ENCODE peak calls at places on chromosomes 12 and 14, in seven cellular contexts. One of them, this sample, is unnamed.

GRCh38 chr12:87807127-87807526 is 222.1 kb downstream of the C12orf50 start:
- DNase-seq in Panc1: no peak
- DNase-seq in neuronal stem cell: no peak
- DNase-seq in mesenchymal stem cell: peak
- DNase-seq in stomach: no peak
- DNase-seq in IMR-90: peak
- DNase-seq in cardiac muscle cell: no peak
- DNase-seq in this sample: no peak

GRCh38 chr12:65501935-65502334 is 223.5 kb downstream of the MSRB3 start:
- DNase-seq in Panc1: no peak
- DNase-seq in neuronal stem cell: no peak
- DNase-seq in mesenchymal stem cell: no peak
- DNase-seq in stomach: no peak
- DNase-seq in IMR-90: no peak
- DNase-seq in cardiac muscle cell: no peak
- DNase-seq in this sample: no peak

GRCh38 chr12:50569876-50570275 is 65.1 kb downstream of the DIP2B start:
- DNase-seq in Panc1: no peak
- DNase-seq in neuronal stem cell: no peak
- DNase-seq in mesenchymal stem cell: peak
- DNase-seq in stomach: no peak
- DNase-seq in IMR-90: peak
- DNase-seq in cardiac muscle cell: no peak
- DNase-seq in this sample: no peak

GRCh38 chr12:10190558-10191388 is 11.9 kb downstream of the TMEM52B start:
- DNase-seq in Panc1: peak
- DNase-seq in neuronal stem cell: no peak
- DNase-seq in mesenchymal stem cell: peak
- DNase-seq in stomach: peak
- DNase-seq in IMR-90: peak
- DNase-seq in cardiac muscle cell: peak
- DNase-seq in this sample: peak

GRCh38 chr12:109927622-109928021 is 27.5 kb downstream of the TCHP start:
- DNase-seq in Panc1: peak
- DNase-seq in neuronal stem cell: no peak
- DNase-seq in mesenchymal stem cell: peak
- DNase-seq in stomach: peak
- DNase-seq in IMR-90: peak
- DNase-seq in cardiac muscle cell: no peak
- DNase-seq in this sample: peak

GRCh38 chr12:46384451-46385301 is 12.1 kb upstream of the SLC38A2 start:
- DNase-seq in Panc1: no peak
- DNase-seq in neuronal stem cell: no peak
- DNase-seq in mesenchymal stem cell: peak
- DNase-seq in stomach: no peak
- DNase-seq in IMR-90: no peak
- DNase-seq in cardiac muscle cell: no peak
- DNase-seq in this sample: no peak

GRCh38 chr14:64795211-64795610 is 84.5 kb downstream of the SPTB start:
- DNase-seq in Panc1: no peak
- DNase-seq in neuronal stem cell: no peak
- DNase-seq in mesenchymal stem cell: no peak
- DNase-seq in stomach: no peak
- DNase-seq in IMR-90: no peak
- DNase-seq in cardiac muscle cell: no peak
- DNase-seq in this sample: no peak

GRCh38 chr12:67370979-67371378 is 101.8 kb downstream of the CAND1 start:
- DNase-seq in Panc1: no peak
- DNase-seq in neuronal stem cell: no peak
- DNase-seq in mesenchymal stem cell: no peak
- DNase-seq in stomach: no peak
- DNase-seq in IMR-90: no peak
- DNase-seq in cardiac muscle cell: no peak
- DNase-seq in this sample: no peak

GRCh38 chr14:93219103-93219726 is 12.2 kb downstream of the UBR7 start:
- DNase-seq in Panc1: no peak
- DNase-seq in neuronal stem cell: peak
- DNase-seq in mesenchymal stem cell: peak
- DNase-seq in stomach: peak
- DNase-seq in IMR-90: peak
- DNase-seq in cardiac muscle cell: peak
- DNase-seq in this sample: peak

DNA sequence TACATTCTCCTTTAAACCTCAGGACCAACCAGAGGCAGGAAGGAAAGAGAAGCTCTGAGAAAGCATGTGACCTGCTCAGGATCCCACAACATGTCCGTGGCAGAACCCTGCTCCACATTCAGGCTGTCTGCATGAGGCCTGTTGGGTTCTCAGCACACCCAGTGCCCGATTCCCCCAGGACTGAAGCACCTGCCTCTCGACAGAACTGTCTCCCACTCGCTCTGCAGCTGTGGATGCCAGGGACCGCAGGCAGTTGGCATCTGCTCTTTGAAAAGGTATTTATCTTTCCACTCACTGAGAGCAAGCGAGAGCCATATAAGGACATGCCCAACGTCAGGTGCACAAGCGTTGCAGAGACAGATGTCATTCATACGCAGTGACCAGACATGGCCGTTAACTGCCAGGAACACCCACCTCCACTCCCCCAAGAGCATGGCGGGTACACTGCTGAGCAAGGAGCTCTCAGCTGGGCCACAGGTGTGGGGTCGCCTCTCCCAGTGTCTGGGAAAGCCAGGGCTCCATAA is 18.9 kb downstream of the PITPNM2 start:
- DNase-seq in Panc1: no peak
- DNase-seq in neuronal stem cell: no peak
- DNase-seq in mesenchymal stem cell: no peak
- DNase-seq in stomach: peak
- DNase-seq in IMR-90: no peak
- DNase-seq in cardiac muscle cell: no peak
- DNase-seq in this sample: no peak
- H3K27ac ChIP-seq in Panc1: peak
- H3K27ac ChIP-seq in neuronal stem cell: no peak
- H3K27ac ChIP-seq in mesenchymal stem cell: no peak
- H3K27ac ChIP-seq in stomach: peak
- H3K27ac ChIP-seq in IMR-90: no peak
- H3K27ac ChIP-seq in cardiac muscle cell: no peak
- H3K27ac ChIP-seq in this sample: no peak

GRCh38 chr12:104670439-104671406 is 214.0 kb downstream of the CHST11 start:
- DNase-seq in Panc1: no peak
- DNase-seq in neuronal stem cell: no peak
- DNase-seq in mesenchymal stem cell: peak
- DNase-seq in stomach: no peak
- DNase-seq in IMR-90: no peak
- DNase-seq in cardiac muscle cell: no peak
- DNase-seq in this sample: no peak
- H3K27ac ChIP-seq in Panc1: peak
- H3K27ac ChIP-seq in neuronal stem cell: no peak
- H3K27ac ChIP-seq in mesenchymal stem cell: no peak
- H3K27ac ChIP-seq in stomach: peak
- H3K27ac ChIP-seq in IMR-90: no peak
- H3K27ac ChIP-seq in cardiac muscle cell: peak
- H3K27ac ChIP-seq in this sample: no peak

GRCh38 chr12:31278445-31279242 is 47.3 kb downstream of the SINHCAF start:
- DNase-seq in Panc1: no peak
- DNase-seq in neuronal stem cell: peak
- DNase-seq in mesenchymal stem cell: no peak
- DNase-seq in stomach: no peak
- DNase-seq in IMR-90: no peak
- DNase-seq in cardiac muscle cell: no peak
- DNase-seq in this sample: no peak
- H3K27ac ChIP-seq in Panc1: no peak
- H3K27ac ChIP-seq in neuronal stem cell: no peak
- H3K27ac ChIP-seq in mesenchymal stem cell: no peak
- H3K27ac ChIP-seq in stomach: no peak
- H3K27ac ChIP-seq in IMR-90: no peak
- H3K27ac ChIP-seq in cardiac muscle cell: peak
- H3K27ac ChIP-seq in this sample: no peak

GRCh38 chr12:91690521-91690920 is 455.1 kb downstream of the BTG1 start:
- DNase-seq in Panc1: no peak
- DNase-seq in neuronal stem cell: no peak
- DNase-seq in mesenchymal stem cell: no peak
- DNase-seq in stomach: no peak
- DNase-seq in IMR-90: no peak
- DNase-seq in cardiac muscle cell: no peak
- DNase-seq in this sample: no peak

GRCh38 chr12:91687052-91688017 is 458.3 kb downstream of the BTG1 start:
- DNase-seq in Panc1: no peak
- DNase-seq in neuronal stem cell: no peak
- DNase-seq in mesenchymal stem cell: no peak
- DNase-seq in stomach: no peak
- DNase-seq in IMR-90: no peak
- DNase-seq in cardiac muscle cell: no peak
- DNase-seq in this sample: peak

GRCh38 chr12:91681751-91682150 is 463.9 kb downstream of the BTG1 start:
- DNase-seq in Panc1: no peak
- DNase-seq in neuronal stem cell: no peak
- DNase-seq in mesenchymal stem cell: no peak
- DNase-seq in stomach: no peak
- DNase-seq in IMR-90: no peak
- DNase-seq in cardiac muscle cell: no peak
- DNase-seq in this sample: no peak

GRCh38 chr12:91680864-91681263 is 464.8 kb downstream of the BTG1 start:
- DNase-seq in Panc1: no peak
- DNase-seq in neuronal stem cell: no peak
- DNase-seq in mesenchymal stem cell: no peak
- DNase-seq in stomach: no peak
- DNase-seq in IMR-90: no peak
- DNase-seq in cardiac muscle cell: no peak
- DNase-seq in this sample: no peak

DNA sequence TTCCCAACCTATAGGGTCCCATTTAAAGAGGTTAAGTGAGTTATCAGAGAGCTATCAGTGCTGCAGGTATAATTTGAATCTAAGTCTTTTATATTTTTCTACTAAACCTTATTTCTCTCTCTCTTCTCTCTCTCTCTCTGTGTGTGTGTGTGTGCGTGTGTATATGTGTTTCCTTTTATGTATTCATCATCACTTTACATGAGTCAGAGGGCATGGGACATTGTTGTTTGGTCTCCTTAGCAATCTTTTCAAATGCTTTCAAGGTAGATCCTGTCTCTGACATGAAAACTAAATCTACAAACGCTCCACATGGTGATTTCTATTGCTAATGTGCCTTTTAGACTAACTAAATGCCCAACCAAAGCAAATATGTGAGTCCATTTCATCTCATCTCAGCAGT is 459.7 kb downstream of the BTG1 start:
- DNase-seq in Panc1: no peak
- DNase-seq in neuronal stem cell: no peak
- DNase-seq in mesenchymal stem cell: peak
- DNase-seq in stomach: no peak
- DNase-seq in IMR-90: peak
- DNase-seq in cardiac muscle cell: no peak
- DNase-seq in this sample: peak
- H3K27ac ChIP-seq in Panc1: no peak
- H3K27ac ChIP-seq in neuronal stem cell: no peak
- H3K27ac ChIP-seq in mesenchymal stem cell: no peak
- H3K27ac ChIP-seq in stomach: no peak
- H3K27ac ChIP-seq in IMR-90: no peak
- H3K27ac ChIP-seq in cardiac muscle cell: no peak
- H3K27ac ChIP-seq in this sample: peak

DNA sequence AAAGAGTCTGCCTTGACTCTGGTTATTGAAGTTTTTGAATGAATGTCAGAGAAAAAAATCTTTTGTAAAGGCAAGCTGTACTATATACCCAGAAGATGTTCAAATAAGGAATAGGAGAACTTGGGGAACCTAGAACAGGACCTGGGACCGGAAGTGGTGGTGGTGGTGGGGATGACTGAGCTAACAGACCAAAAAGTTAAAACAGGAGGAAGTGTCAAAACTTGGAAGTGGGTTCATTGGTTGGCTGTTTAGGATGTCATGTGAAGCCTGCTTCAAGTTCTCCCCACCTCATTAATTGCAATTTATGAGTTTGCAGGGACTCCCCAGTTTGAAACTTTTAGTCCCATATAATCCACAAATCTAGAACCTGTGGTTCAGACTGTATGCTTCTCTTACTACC is 26.2 kb downstream of the PLXNC1 start:
- DNase-seq in Panc1: no peak
- DNase-seq in neuronal stem cell: no peak
- DNase-seq in mesenchymal stem cell: no peak
- DNase-seq in stomach: no peak
- DNase-seq in IMR-90: no peak
- DNase-seq in cardiac muscle cell: no peak
- DNase-seq in this sample: no peak
- H3K27ac ChIP-seq in Panc1: no peak
- H3K27ac ChIP-seq in neuronal stem cell: no peak
- H3K27ac ChIP-seq in mesenchymal stem cell: no peak
- H3K27ac ChIP-seq in stomach: no peak
- H3K27ac ChIP-seq in IMR-90: no peak
- H3K27ac ChIP-seq in cardiac muscle cell: no peak
- H3K27ac ChIP-seq in this sample: no peak

GRCh38 chr12:86283607-86284006 is 27.4 kb upstream of the MGAT4C start:
- DNase-seq in Panc1: no peak
- DNase-seq in neuronal stem cell: no peak
- DNase-seq in mesenchymal stem cell: peak
- DNase-seq in stomach: no peak
- DNase-seq in IMR-90: no peak
- DNase-seq in cardiac muscle cell: peak
- DNase-seq in this sample: no peak
- H3K27ac ChIP-seq in Panc1: no peak
- H3K27ac ChIP-seq in neuronal stem cell: no peak
- H3K27ac ChIP-seq in mesenchymal stem cell: no peak
- H3K27ac ChIP-seq in stomach: no peak
- H3K27ac ChIP-seq in IMR-90: no peak
- H3K27ac ChIP-seq in cardiac muscle cell: no peak
- H3K27ac ChIP-seq in this sample: no peak

GRCh38 chr14:105859717-105860614 is 333.6 kb downstream of the TMEM121 start:
- DNase-seq in Panc1: no peak
- DNase-seq in neuronal stem cell: no peak
- DNase-seq in mesenchymal stem cell: no peak
- DNase-seq in stomach: peak
- DNase-seq in IMR-90: no peak
- DNase-seq in cardiac muscle cell: no peak
- DNase-seq in this sample: no peak

GRCh38 chr14:105860615-105861580 is 334.5 kb downstream of the TMEM121 start:
- DNase-seq in Panc1: no peak
- DNase-seq in neuronal stem cell: no peak
- DNase-seq in mesenchymal stem cell: no peak
- DNase-seq in stomach: peak
- DNase-seq in IMR-90: no peak
- DNase-seq in cardiac muscle cell: no peak
- DNase-seq in this sample: no peak

GRCh38 chr14:105862581-105863239 is 336.3 kb downstream of the TMEM121 start:
- DNase-seq in Panc1: no peak
- DNase-seq in neuronal stem cell: no peak
- DNase-seq in mesenchymal stem cell: no peak
- DNase-seq in stomach: peak
- DNase-seq in IMR-90: no peak
- DNase-seq in cardiac muscle cell: no peak
- DNase-seq in this sample: no peak

GRCh38 chr14:105863296-105864108 is 337.1 kb downstream of the TMEM121 start:
- DNase-seq in Panc1: no peak
- DNase-seq in neuronal stem cell: no peak
- DNase-seq in mesenchymal stem cell: no peak
- DNase-seq in stomach: peak
- DNase-seq in IMR-90: no peak
- DNase-seq in cardiac muscle cell: no peak
- DNase-seq in this sample: no peak

GRCh38 chr14:105861985-105862465 is 335.6 kb downstream of the TMEM121 start:
- DNase-seq in Panc1: no peak
- DNase-seq in neuronal stem cell: no peak
- DNase-seq in mesenchymal stem cell: no peak
- DNase-seq in stomach: peak
- DNase-seq in IMR-90: no peak
- DNase-seq in cardiac muscle cell: no peak
- DNase-seq in this sample: no peak
- H3K27ac ChIP-seq in Panc1: no peak
- H3K27ac ChIP-seq in neuronal stem cell: no peak
- H3K27ac ChIP-seq in mesenchymal stem cell: no peak
- H3K27ac ChIP-seq in stomach: no peak
- H3K27ac ChIP-seq in IMR-90: no peak
- H3K27ac ChIP-seq in cardiac muscle cell: no peak
- H3K27ac ChIP-seq in this sample: no peak

GRCh38 chr14:69716483-69717187 is 50.3 kb upstream of the SRSF5 start:
- DNase-seq in Panc1: no peak
- DNase-seq in neuronal stem cell: no peak
- DNase-seq in mesenchymal stem cell: peak
- DNase-seq in stomach: no peak
- DNase-seq in IMR-90: peak
- DNase-seq in cardiac muscle cell: no peak
- DNase-seq in this sample: peak
- H3K27ac ChIP-seq in Panc1: no peak
- H3K27ac ChIP-seq in neuronal stem cell: no peak
- H3K27ac ChIP-seq in mesenchymal stem cell: peak
- H3K27ac ChIP-seq in stomach: peak
- H3K27ac ChIP-seq in IMR-90: peak
- H3K27ac ChIP-seq in cardiac muscle cell: no peak
- H3K27ac ChIP-seq in this sample: peak